ENCODE peak calls at places on chromosome 16, in five cellular contexts. E is keratinocyte; B is lower lobe of right lung; J is adrenal gland; K is CD8-positive, alpha-beta T cell. N is an unnamed sample.
A peak's percentile ranks its signal among the peaks of the same experiment; 100 is the strongest.

GRCh38 chr16:67283039-67283825 is 3.9 kb downstream of the PLEKHG4 start:
- DNase-seq in K (no peak), B (peak; percentile 1), E (no peak), J (no peak), N (no peak)

GRCh38 chr16:12458591-12459400 is 344.9 kb downstream of the CPPED1 start:
- DNase-seq in E (no peak), K (peak; percentile 39), B (peak; percentile 77), J (peak; percentile 30), N (no peak)

GRCh38 chr16:31216552-31217530 is at the start of gene PYDC1:
- DNase-seq in B (peak; percentile 62), K (no peak), J (no peak), E (no peak), N (no peak)

GRCh38 chr16:86039606-86040005 is 140.6 kb downstream of the IRF8 start:
- DNase-seq in E (no peak), J (no peak), K (no peak), B (no peak), N (no peak)

GRCh38 chr16:10309271-10309932 is 76.5 kb upstream of the ATF7IP2 start:
- DNase-seq in K (no peak), B (no peak), J (no peak), E (no peak), N (no peak)

GRCh38 chr16:50040028-50040427 is 15.0 kb downstream of the CNEP1R1 start:
- DNase-seq in B (peak; percentile 49), K (no peak), E (no peak), J (no peak), N (no peak)

GRCh38 chr16:67800252-67801046 is 5.9 kb downstream of the RANBP10 start:
- DNase-seq in E (no peak), K (no peak), B (no peak), J (peak; percentile 54), N (no peak)

GRCh38 chr16:88731699-88732098 is 25.4 kb downstream of the CTU2 start:
- DNase-seq in E (no peak), B (no peak), J (no peak), K (no peak), N (no peak)

GRCh38 chr16:87076950-87077749 is 240.0 kb downstream of the C16orf95 start:
- DNase-seq in K (no peak), E (peak; percentile 9), B (peak; percentile 70), J (peak; percentile 25), N (no peak)

GRCh38 chr16:75244844-75245758 is 6.3 kb downstream of the BCAR1 start:
- DNase-seq in K (no peak), B (peak; percentile 83), J (peak; percentile 71), E (no peak), N (no peak)

GRCh38 chr16:89115216-89115949 is 21.7 kb downstream of the ACSF3 start:
- DNase-seq in K (peak; percentile 99), J (peak; percentile 77), E (peak; percentile 15), B (peak; percentile 92), N (peak; percentile 81)

GRCh38 chr16:53625221-53625620 is 78.4 kb downstream of the RPGRIP1L start:
- DNase-seq in J (no peak), E (no peak), K (no peak), B (no peak), N (no peak)

GRCh38 chr16:53626161-53626560 is 77.5 kb downstream of the RPGRIP1L start:
- DNase-seq in K (no peak), J (no peak), B (no peak), E (no peak), N (no peak)

GRCh38 chr16:53620476-53620875 is 83.2 kb downstream of the RPGRIP1L start:
- DNase-seq in E (no peak), J (no peak), K (no peak), B (no peak), N (no peak)

GRCh38 chr16:53619247-53619646 is 84.4 kb downstream of the RPGRIP1L start:
- DNase-seq in J (no peak), K (no peak), B (no peak), E (no peak), N (no peak)

GRCh38 chr16:53622315-53622714 is 81.3 kb downstream of the RPGRIP1L start:
- DNase-seq in J (no peak), K (no peak), E (no peak), B (no peak), N (no peak)
- H3K9me3 ChIP-seq in J (no peaks in the 10 kb centered on the region), K (no peaks in the 10 kb centered on the region), E (no peaks in the 10 kb centered on the region), B (no peaks in the 10 kb centered on the region), N (no peaks in the 10 kb centered on the region)

DNA sequence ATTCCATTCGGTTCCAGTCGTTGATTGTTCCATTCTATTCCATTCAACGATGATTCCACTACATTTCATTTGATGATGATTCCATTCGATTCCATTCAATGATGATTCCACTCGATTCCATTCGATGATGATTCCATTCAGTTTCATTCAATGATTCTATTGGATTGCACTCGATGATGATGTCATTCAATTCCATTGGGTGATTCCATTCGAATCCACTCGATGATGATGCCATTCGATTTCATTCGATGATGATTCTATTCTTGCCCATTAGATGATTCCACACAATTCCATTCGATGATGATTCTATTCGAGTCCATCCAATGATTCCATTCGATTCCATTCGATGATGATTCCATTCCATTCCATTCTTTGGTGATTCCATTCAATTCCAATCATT is 1283.7 kb downstream of the TP53TG3F start:
- DNase-seq in B (no peak), J (no peak), E (no peak), K (no peak), N (no peak)
- H3K9me3 ChIP-seq in B (peaks cover 74% of the 10 kb centered on the region), J (no peaks in the 10 kb centered on the region), E (peaks cover 4% of the 10 kb centered on the region), K (peaks cover 11% of the 10 kb centered on the region), N (peaks cover 19% of the 10 kb centered on the region)

GRCh38 chr16:998615-999014 is 17.0 kb downstream of the SOX8 start:
- DNase-seq in E (no peak), K (no peak), B (no peak), J (no peak), N (no peak)
- H3K9me3 ChIP-seq in E (peaks cover 20% of the 10 kb centered on the region), K (peaks cover 10% of the 10 kb centered on the region), B (peaks cover 7% of the 10 kb centered on the region), J (no peaks in the 10 kb centered on the region), N (no peaks in the 10 kb centered on the region)

DNA sequence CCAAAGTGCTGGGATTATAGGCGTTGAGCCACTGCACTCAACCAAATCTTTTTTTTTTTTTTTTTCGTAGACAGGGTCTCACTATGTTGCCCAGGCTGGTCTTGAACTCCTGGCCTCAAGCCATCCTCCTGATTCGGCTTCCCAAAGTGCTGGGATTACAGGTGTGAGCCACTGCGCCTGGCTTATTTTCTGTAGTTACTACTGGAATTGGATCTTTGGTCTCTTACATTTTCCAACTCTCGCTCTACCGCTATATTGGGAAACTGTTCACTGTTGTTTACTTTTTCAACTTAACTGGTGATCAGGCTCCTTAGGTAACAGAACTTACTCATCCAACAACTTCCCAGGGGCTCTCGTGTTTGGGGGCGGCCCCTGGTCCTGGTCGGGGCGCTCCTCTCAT is 14.1 kb downstream of the ZNF200 start:
- DNase-seq in K (no peak), B (no peak), J (no peak), E (no peak), N (no peak)
- H3K9me3 ChIP-seq in K (peaks cover 31% of the 10 kb centered on the region), B (peaks cover 57% of the 10 kb centered on the region), J (peaks cover 7% of the 10 kb centered on the region), E (peaks cover 18% of the 10 kb centered on the region), N (peaks cover 27% of the 10 kb centered on the region)

GRCh38 chr16:35559911-35560636 is 2100.7 kb downstream of the TP53TG3F start:
- DNase-seq in B (no peak), J (no peak), E (no peak), K (no peak), N (no peak)

GRCh38 chr16:35562471-35562870 is 2103.1 kb downstream of the TP53TG3F start:
- DNase-seq in K (no peak), E (peak; percentile 62), B (no peak), J (no peak), N (no peak)

GRCh38 chr16:35562919-35563318 is 2103.5 kb downstream of the TP53TG3F start:
- DNase-seq in J (no peak), K (no peak), B (no peak), E (no peak), N (no peak)

GRCh38 chr16:35560637-35560984 is 2101.2 kb downstream of the TP53TG3F start:
- DNase-seq in K (no peak), E (no peak), J (no peak), B (no peak), N (no peak)

DNA sequence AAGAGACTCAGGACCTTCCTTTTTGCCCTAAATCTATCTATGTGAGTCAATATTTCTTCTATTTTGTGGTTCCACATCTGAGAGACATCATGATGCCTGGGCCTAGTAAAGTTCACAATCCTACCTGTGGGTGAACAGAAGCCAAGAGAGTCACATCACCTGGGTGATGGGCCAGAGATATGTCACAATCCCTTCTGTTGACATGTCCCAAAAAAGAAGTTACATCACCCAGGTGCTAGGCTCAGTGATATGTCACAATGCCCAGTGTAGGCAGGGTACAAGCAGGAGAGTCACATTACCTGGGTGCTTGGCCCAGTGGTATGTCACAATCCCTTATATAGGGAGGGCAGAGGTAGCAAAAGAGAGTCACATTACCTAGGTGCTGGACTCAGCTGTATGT is 2101.9 kb downstream of the TP53TG3F start:
- DNase-seq in B (no peak), J (no peak), K (no peak), E (no peak), N (no peak)
- H3K9me3 ChIP-seq in B (no peaks in the 10 kb centered on the region), J (no peaks in the 10 kb centered on the region), K (peaks cover 3% of the 10 kb centered on the region), E (no peaks in the 10 kb centered on the region), N (peaks cover 4% of the 10 kb centered on the region)

GRCh38 chr16:35733971-35734702 is 2274.7 kb downstream of the TP53TG3F start:
- DNase-seq in B (no peak), K (no peak), E (no peak), J (no peak), N (no peak)
- H3K9me3 ChIP-seq in B (peaks cover 2% of the 10 kb centered on the region), K (no peaks in the 10 kb centered on the region), E (no peaks in the 10 kb centered on the region), J (no peaks in the 10 kb centered on the region), N (peaks cover 6% of the 10 kb centered on the region)

GRCh38 chr16:62424206-62424605 is 388.0 kb upstream of the CDH8 start:
- DNase-seq in K (no peak), E (no peak), B (no peak), J (no peak), N (no peak)
- H3K9me3 ChIP-seq in K (peaks cover 5% of the 10 kb centered on the region), E (no peaks in the 10 kb centered on the region), B (no peaks in the 10 kb centered on the region), J (no peaks in the 10 kb centered on the region), N (no peaks in the 10 kb centered on the region)